ENCODE peak calls at places on chromosomes 2 and 18, in ten cellular contexts. Z, N, V, D, O, Q, F, X, A and W are unnamed samples.

GRCh38 chr2:216683846-216684245 is 11.5 kb downstream of the IGFBP5 start:
- DNase-seq in Z (no peak), N (no peak), V (peak), D (no peak), O (no peak), Q (no peak), F (peak), X (peak), A (peak), W (peak)

GRCh38 chr2:183105402-183106134 is 18.7 kb upstream of the NUP35 start:
- DNase-seq in Z (no peak), N (peak), V (no peak), D (no peak), O (no peak), Q (no peak), F (no peak), X (peak), A (peak), W (no peak)

GRCh38 chr2:172248381-172249173 is 145.9 kb upstream of the DLX2 start:
- DNase-seq in Z (no peak), N (peak), V (no peak), D (no peak), O (no peak), Q (no peak), F (no peak), X (peak), A (peak), W (no peak)

GRCh38 chr2:73059106-73059505 is 12.4 kb downstream of the SFXN5 start:
- DNase-seq in Z (no peak), N (no peak), V (no peak), D (no peak), O (no peak), Q (no peak), F (no peak), X (no peak), A (no peak), W (no peak)

GRCh38 chr18:58556333-58557012 is 72.4 kb downstream of the ALPK2 start:
- DNase-seq in Z (no peak), N (no peak), V (no peak), D (no peak), O (no peak), Q (no peak), F (peak), X (no peak), A (no peak), W (no peak)

GRCh38 chr2:201858781-201859180 is 52.4 kb downstream of the CDK15 start:
- DNase-seq in Z (no peak), N (no peak), V (no peak), D (peak), O (peak), Q (no peak), F (no peak), X (peak), A (no peak), W (peak)

GRCh38 chr2:120831106-120831505 is 95.4 kb downstream of the GLI2 start:
- DNase-seq in Z (no peak), N (no peak), V (no peak), D (no peak), O (no peak), Q (peak), F (no peak), X (no peak), A (no peak), W (no peak)

GRCh38 chr2:8488001-8488738 is 193.7 kb upstream of the ID2 start:
- DNase-seq in Z (peak), N (no peak), V (no peak), D (no peak), O (no peak), Q (no peak), F (peak), X (no peak), A (no peak), W (no peak)

GRCh38 chr2:60515751-60516226 is 37.7 kb downstream of the BCL11A start:
- DNase-seq in Z (no peak), N (peak), V (no peak), D (no peak), O (no peak), Q (no peak), F (peak), X (peak), A (peak), W (no peak)

GRCh38 chr2:238259085-238260020 is 19.5 kb upstream of the HES6 start:
- DNase-seq in Z (no peak), N (peak), V (no peak), D (no peak), O (no peak), Q (no peak), F (no peak), X (no peak), A (peak), W (no peak)

GRCh38 chr18:63237911-63238710 is 81.5 kb downstream of the BCL2 start:
- DNase-seq in Z (no peak), N (peak), V (peak), D (no peak), O (peak), Q (no peak), F (peak), X (peak), A (peak), W (no peak)

GRCh38 chr2:24881158-24881557 is 38.9 kb downstream of the ADCY3 start:
- DNase-seq in Z (no peak), N (no peak), V (no peak), D (no peak), O (no peak), Q (no peak), F (no peak), X (no peak), A (no peak), W (no peak)

GRCh38 chr2:127625146-127625943 is 20.6 kb upstream of the GPR17 start:
- DNase-seq in Z (no peak), N (no peak), V (no peak), D (no peak), O (no peak), Q (peak), F (no peak), X (no peak), A (no peak), W (no peak)

GRCh38 chr2:189394525-189394924 is 46.7 kb upstream of the WDR75 start:
- DNase-seq in Z (no peak), N (no peak), V (no peak), D (no peak), O (no peak), Q (no peak), F (no peak), X (no peak), A (no peak), W (no peak)

GRCh38 chr2:191675807-191676667 is 1.9 kb upstream of the NABP1 start:
- DNase-seq in Z (peak), N (no peak), V (no peak), D (peak), O (no peak), Q (peak), F (no peak), X (peak), A (no peak), W (no peak)

GRCh38 chr2:240168546-240169361 is 28.3 kb upstream of the OTOS start:
- DNase-seq in Z (no peak), N (no peak), V (no peak), D (no peak), O (no peak), Q (peak), F (no peak), X (no peak), A (no peak), W (no peak)

GRCh38 chr2:228801451-228801850 is 469.6 kb downstream of the PID1 start:
- DNase-seq in Z (no peak), N (no peak), V (no peak), D (no peak), O (no peak), Q (no peak), F (no peak), X (no peak), A (no peak), W (no peak)

GRCh38 chr18:13615432-13615861 is 110.9 kb downstream of the FAM210A start:
- DNase-seq in Z (peak), N (no peak), V (no peak), D (no peak), O (no peak), Q (no peak), F (no peak), X (no peak), A (no peak), W (no peak)

GRCh38 chr2:28981620-28982371 is 698 bp downstream of the TOGARAM2 start:
- DNase-seq in Z (no peak), N (no peak), V (no peak), D (no peak), O (no peak), Q (no peak), F (no peak), X (no peak), A (no peak), W (no peak)

GRCh38 chr2:47043142-47043890 is 111.8 kb downstream of the STPG4 start:
- DNase-seq in Z (no peak), N (peak), V (peak), D (no peak), O (peak), Q (no peak), F (peak), X (peak), A (peak), W (no peak)

GRCh38 chr2:180763249-180763989 is 217.0 kb upstream of the UBE2E3 start:
- DNase-seq in Z (no peak), N (peak), V (no peak), D (no peak), O (no peak), Q (no peak), F (no peak), X (no peak), A (no peak), W (no peak)

GRCh38 chr18:31454066-31454708 is 6.6 kb downstream of the DSG3 start:
- DNase-seq in Z (no peak), N (peak), V (peak), D (no peak), O (no peak), Q (no peak), F (peak), X (peak), A (peak), W (no peak)

GRCh38 chr18:8052237-8052701 is 485.2 kb downstream of the PTPRM start:
- DNase-seq in Z (no peak), N (peak), V (no peak), D (no peak), O (no peak), Q (no peak), F (peak), X (peak), A (peak), W (no peak)

GRCh38 chr2:27752551-27753237 is 18.8 kb upstream of the MRPL33 start:
- DNase-seq in Z (no peak), N (peak), V (no peak), D (peak), O (peak), Q (no peak), F (no peak), X (no peak), A (peak), W (no peak)

GRCh38 chr2:20501974-20502373 is 55.1 kb downstream of the RHOB start:
- DNase-seq in Z (no peak), N (peak), V (no peak), D (no peak), O (no peak), Q (no peak), F (peak), X (peak), A (peak), W (no peak)

GRCh38 chr2:100976634-100977391 is 25.3 kb upstream of the RPL31 start:
- DNase-seq in Z (no peak), N (no peak), V (no peak), D (no peak), O (no peak), Q (peak), F (peak), X (no peak), A (no peak), W (no peak)

GRCh38 chr18:59052965-59053960 is 86.4 kb upstream of the SEC11C start:
- DNase-seq in Z (no peak), N (peak), V (no peak), D (peak), O (no peak), Q (no peak), F (peak), X (no peak), A (no peak), W (no peak)

GRCh38 chr2:224689539-224689938 is 26.6 kb downstream of the CCDC195 start:
- DNase-seq in Z (no peak), N (no peak), V (no peak), D (no peak), O (no peak), Q (no peak), F (no peak), X (no peak), A (peak), W (no peak)

GRCh38 chr2:227536445-227536844 is 62.2 kb upstream of the SCYGR2 start:
- DNase-seq in Z (no peak), N (no peak), V (no peak), D (no peak), O (no peak), Q (no peak), F (peak), X (no peak), A (no peak), W (no peak)

GRCh38 chr18:74419761-74420160 is 37.3 kb downstream of the DIPK1C start:
- DNase-seq in Z (no peak), N (no peak), V (no peak), D (no peak), O (no peak), Q (no peak), F (no peak), X (no peak), A (no peak), W (no peak)

GRCh38 chr2:106057206-106057605 is 136.9 kb downstream of the UXS1 start:
- DNase-seq in Z (peak), N (peak), V (no peak), D (no peak), O (no peak), Q (no peak), F (no peak), X (no peak), A (peak), W (no peak)

GRCh38 chr2:239936838-239937581 is 88.1 kb downstream of the NDUFA10 start:
- DNase-seq in Z (peak), N (no peak), V (no peak), D (no peak), O (peak), Q (no peak), F (no peak), X (peak), A (no peak), W (peak)

GRCh38 chr2:226411727-226412360 is 387.8 kb downstream of the IRS1 start:
- DNase-seq in Z (no peak), N (peak), V (no peak), D (peak), O (no peak), Q (no peak), F (peak), X (peak), A (peak), W (no peak)

GRCh38 chr2:234135750-234136221 is 85.3 kb downstream of the SPP2 start:
- DNase-seq in Z (peak), N (peak), V (peak), D (peak), O (peak), Q (peak), F (peak), X (peak), A (peak), W (no peak)

GRCh38 chr2:179186126-179186525 is 78.5 kb downstream of the SESTD1 start:
- DNase-seq in Z (no peak), N (peak), V (no peak), D (no peak), O (no peak), Q (no peak), F (peak), X (peak), A (peak), W (no peak)

GRCh38 chr2:50538137-50538536 is 493.8 kb downstream of the NRXN1 start:
- DNase-seq in Z (no peak), N (no peak), V (no peak), D (no peak), O (no peak), Q (no peak), F (no peak), X (no peak), A (no peak), W (no peak)

GRCh38 chr18:36733150-36733549 is 95.7 kb downstream of the TPGS2 start:
- DNase-seq in Z (no peak), N (no peak), V (no peak), D (no peak), O (no peak), Q (no peak), F (no peak), X (no peak), A (no peak), W (no peak)
- TF ChIP-seq CTCF in Z (no peak), N (no peak), V (no peak), D (no peak), O (no peak), Q (no peak), F (peak), X (no peak), A (peak), W (no peak)

GRCh38 chr2:219769044-219770030 is 141.9 kb downstream of the SLC4A3 start:
- DNase-seq in Z (no peak), N (peak), V (no peak), D (no peak), O (no peak), Q (no peak), F (peak), X (peak), A (peak), W (no peak)

GRCh38 chr2:219777388-219777787 is 150.0 kb downstream of the SLC4A3 start:
- DNase-seq in Z (no peak), N (no peak), V (no peak), D (no peak), O (no peak), Q (no peak), F (no peak), X (no peak), A (no peak), W (no peak)

GRCh38 chr2:219772103-219772502 is 144.7 kb downstream of the SLC4A3 start:
- DNase-seq in Z (no peak), N (no peak), V (no peak), D (no peak), O (no peak), Q (no peak), F (no peak), X (no peak), A (no peak), W (no peak)

GRCh38 chr2:219775506-219775905 is 148.1 kb downstream of the SLC4A3 start:
- DNase-seq in Z (no peak), N (no peak), V (no peak), D (no peak), O (no peak), Q (no peak), F (no peak), X (no peak), A (peak), W (no peak)

DNA sequence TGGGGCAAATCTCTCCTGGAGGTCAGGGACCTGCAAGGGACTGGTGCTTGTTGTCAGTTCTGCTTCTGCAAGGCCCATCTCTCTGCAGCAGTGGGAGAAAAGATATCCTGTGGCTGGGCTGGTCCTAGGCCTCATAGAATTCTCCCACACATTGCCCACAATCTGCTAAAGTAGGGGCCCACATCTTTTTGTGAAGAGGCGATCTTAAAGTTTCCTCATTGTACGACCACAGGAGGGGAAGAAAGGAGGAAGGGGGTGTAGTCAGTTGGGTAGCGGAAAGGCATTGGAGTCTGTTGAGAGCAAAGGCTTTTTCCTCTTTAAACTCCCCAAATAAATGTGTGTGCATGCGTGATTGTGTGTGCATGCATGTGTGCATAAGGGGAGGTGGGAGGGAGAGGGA is 145.3 kb downstream of the SLC4A3 start:
- DNase-seq in Z (no peak), N (no peak), V (no peak), D (no peak), O (no peak), Q (no peak), F (no peak), X (no peak), A (no peak), W (no peak)
- TF ChIP-seq CTCF in Z (no peak), N (no peak), V (no peak), D (no peak), O (no peak), Q (no peak), F (no peak), X (no peak), A (no peak), W (no peak)

DNA sequence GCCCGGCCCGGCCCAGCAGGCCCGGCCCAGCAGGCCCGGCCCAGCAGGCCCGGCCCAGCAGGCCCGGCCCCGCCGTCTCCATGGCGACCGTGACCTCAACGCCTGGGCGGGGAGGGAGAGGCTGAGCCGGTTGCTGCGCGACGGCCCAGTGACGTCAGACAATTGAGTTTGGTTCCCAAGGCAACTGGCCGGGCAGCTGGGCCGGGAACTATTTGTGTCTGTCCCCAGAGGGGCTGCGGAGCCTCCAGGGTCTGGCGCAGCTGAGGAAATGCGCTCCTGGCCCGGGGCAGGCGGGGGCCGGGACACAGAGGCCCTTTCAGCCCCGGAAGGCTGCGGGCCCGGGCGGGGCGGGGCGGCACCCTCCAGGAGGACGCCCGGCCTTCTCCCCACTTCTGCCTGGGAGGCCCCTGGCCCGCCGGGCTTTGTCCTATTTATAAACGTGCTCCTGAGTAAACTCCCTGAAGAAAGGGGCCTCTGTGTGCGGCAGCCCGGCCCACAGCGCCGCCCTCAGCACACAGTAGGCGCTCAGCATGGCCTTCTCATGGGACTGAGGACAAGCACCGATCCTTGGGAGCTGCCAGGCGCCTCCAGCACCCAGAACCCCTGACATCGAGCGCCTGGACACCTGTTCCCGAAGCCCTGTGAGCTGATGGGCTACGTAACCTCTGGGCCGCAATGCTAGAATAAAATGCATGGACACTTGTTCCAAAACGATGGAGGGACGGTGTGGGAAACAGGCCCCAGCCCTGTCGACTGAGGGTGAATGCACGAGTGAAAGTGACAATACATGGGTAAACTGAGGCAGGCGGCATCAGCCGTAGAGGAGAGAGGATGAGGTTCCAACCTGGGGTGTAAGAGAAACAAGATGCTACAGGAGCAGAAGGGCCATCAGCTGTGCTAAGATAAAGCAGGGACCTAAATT is 12.3 kb downstream of the TEX44 start:
- DNase-seq in Z (peak), N (peak), V (peak), D (peak), O (peak), Q (peak), F (peak), X (peak), A (peak), W (peak)
- TF ChIP-seq CTCF in Z (no peak), N (no peak), V (no peak), D (no peak), O (no peak), Q (no peak), F (no peak), X (no peak), A (no peak), W (no peak)

DNA sequence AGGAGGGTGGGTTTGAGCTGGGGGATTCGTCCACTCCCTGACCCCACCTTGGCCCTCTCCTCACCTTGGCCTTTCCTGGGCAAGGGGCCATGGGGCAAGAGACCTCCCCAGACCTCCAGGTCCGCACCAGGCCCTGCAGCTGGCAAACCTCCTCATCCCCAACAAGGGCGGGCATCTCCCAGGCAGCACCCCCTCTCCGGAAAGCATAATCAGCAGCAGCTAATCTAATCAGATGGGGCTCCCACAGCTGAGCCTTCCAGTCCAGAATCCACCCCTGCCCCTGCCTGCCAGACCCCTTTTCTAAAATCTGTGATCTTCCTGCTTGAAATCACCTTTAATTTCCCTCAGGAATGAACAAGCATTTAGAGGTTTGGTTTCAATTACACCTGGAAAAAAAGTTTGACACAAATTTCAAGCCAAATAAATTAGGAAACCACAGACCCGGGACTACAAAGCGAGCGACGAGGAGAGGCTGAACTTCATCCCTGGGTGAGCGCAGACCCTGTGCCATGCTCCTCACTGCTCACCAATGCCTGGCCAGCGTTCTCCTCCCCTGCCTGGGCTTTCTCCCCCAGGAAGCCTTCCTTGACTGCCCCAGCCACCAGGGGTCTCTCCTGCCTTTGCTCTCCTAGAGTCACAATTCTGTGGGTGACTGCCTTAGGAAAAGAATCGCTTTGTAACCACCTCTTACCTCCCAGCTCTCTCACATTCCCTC is 143.0 kb upstream of the MYCN start:
- DNase-seq in Z (no peak), N (no peak), V (no peak), D (no peak), O (peak), Q (no peak), F (no peak), X (no peak), A (no peak), W (no peak)
- TF ChIP-seq CTCF in Z (no peak), N (no peak), V (no peak), D (no peak), O (no peak), Q (no peak), F (no peak), X (no peak), A (no peak), W (no peak)

GRCh38 chr2:208466920-208467298 is 60.3 kb downstream of the PTH2R start:
- DNase-seq in Z (no peak), N (no peak), V (no peak), D (no peak), O (no peak), Q (no peak), F (peak), X (no peak), A (no peak), W (no peak)
- TF ChIP-seq CTCF in Z (no peak), N (no peak), V (no peak), D (no peak), O (no peak), Q (no peak), F (no peak), X (no peak), A (no peak), W (no peak)